ENCODE peak calls at places on chromosome 3, in four cellular contexts. R, O, N and X are unnamed samples.

GRCh38 chr3:63159764-63160163 is 118.3 kb upstream of the SYNPR start:
- DNase-seq in R (no peak), O (no peak), N (no peak), X (no peak)

GRCh38 chr3:55965776-55966175 is 478.7 kb upstream of the WNT5A start:
- DNase-seq in R (peak), O (no peak), N (no peak), X (no peak)

GRCh38 chr3:61894988-61895935 is 333.9 kb downstream of the PTPRG start:
- DNase-seq in R (peak), O (peak), N (peak), X (peak)

GRCh38 chr3:13709706-13710105 is 160.8 kb downstream of the FBLN2 start:
- DNase-seq in R (no peak), O (no peak), N (no peak), X (no peak)

GRCh38 chr3:129116482-129116946 is 5.1 kb downstream of the RAB43 start:
- DNase-seq in R (no peak), O (no peak), N (no peak), X (no peak)

GRCh38 chr3:119601154-119601553 is 3.5 kb downstream of the PLA1A start:
- DNase-seq in R (no peak), O (no peak), N (no peak), X (no peak)

GRCh38 chr3:177084616-177085015 is 112.7 kb downstream of the TBL1XR1 start:
- DNase-seq in R (no peak), O (no peak), N (no peak), X (no peak)

GRCh38 chr3:129118745-129119144 is 2.9 kb downstream of the RAB43 start:
- DNase-seq in R (no peak), O (no peak), N (no peak), X (no peak)

GRCh38 chr3:18723426-18723825 is 298.3 kb upstream of the SATB1 start:
- DNase-seq in R (no peak), O (no peak), N (no peak), X (peak)

GRCh38 chr3:188830955-188831354 is 340.8 kb upstream of the TPRG1 start:
- DNase-seq in R (no peak), O (no peak), N (no peak), X (peak)

GRCh38 chr3:53485675-53486365 is 8.6 kb upstream of the CACNA1D start:
- DNase-seq in R (no peak), O (no peak), N (no peak), X (no peak)

GRCh38 chr3:100089802-100090668 is 24.3 kb downstream of the FILIP1L start:
- DNase-seq in R (no peak), O (no peak), N (peak), X (peak)

GRCh38 chr3:134353831-134354611 is 20.2 kb downstream of the AMOTL2 start:
- DNase-seq in R (no peak), O (no peak), N (no peak), X (no peak)
- TF ChIP-seq POLR2AphosphoS5 in R (no peak), O (no peak), N (no peak), X (no peak)

DNA sequence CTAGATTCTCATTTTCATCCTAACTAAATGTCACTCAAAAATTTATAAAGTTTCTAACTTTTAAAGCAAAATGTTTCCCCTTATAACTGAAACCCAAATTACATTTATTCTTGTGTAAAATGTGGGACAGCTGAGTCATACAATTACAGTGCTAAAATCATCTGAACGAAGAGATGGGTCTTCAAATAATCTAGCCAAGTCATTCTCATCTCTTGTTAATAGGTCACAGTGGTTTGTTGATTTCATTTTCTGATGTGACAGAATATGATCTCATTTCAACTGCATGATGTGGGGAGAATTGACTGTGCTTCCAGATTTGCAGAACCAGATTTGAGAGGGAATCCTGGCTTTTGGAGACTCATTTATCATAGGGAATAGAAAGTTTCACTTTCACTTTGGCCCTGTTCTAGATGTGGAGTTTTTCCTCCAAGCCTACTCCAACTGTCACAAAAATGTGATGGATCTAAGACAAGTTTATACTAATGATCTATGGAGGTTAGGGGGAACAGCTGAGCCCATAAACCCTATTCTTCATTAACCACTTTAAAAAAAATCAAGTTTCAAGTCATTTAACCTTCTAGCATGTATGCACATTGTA is 685.0 kb downstream of the PDCD6IP start:
- DNase-seq in R (no peak), O (no peak), N (no peak), X (no peak)
- TF ChIP-seq SPI1 in R (no peak), O (no peak), N (no peak), X (no peak)

DNA sequence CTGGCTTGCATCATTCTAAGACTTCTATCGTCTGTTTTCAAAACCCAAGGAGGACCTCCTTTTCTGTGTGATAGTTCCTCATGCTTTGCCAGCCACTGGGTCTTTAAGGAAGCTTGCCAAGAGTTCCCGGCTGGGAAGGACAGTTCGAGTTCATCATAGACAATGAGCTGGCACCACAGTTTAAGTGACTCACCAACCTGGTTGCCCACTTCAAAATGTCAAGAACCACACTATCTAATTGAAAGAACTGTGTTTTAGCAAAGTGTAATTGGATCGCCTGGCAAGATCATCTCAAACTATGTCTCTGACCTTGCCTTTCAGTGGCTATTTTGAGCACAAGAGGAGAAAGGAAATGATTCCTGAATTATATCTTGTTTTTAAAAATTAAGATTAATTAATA is 27.9 kb downstream of the SOX2 start:
- DNase-seq in R (no peak), O (no peak), N (no peak), X (no peak)
- TF ChIP-seq POLR2AphosphoS5 in R (no peak), O (no peak), N (no peak), X (no peak)

GRCh38 chr3:65181397-65181871 is 493.6 kb upstream of the ADAMTS9 start:
- DNase-seq in R (no peak), O (no peak), N (no peak), X (no peak)
- TF ChIP-seq SPI1 in R (no peak), O (no peak), N (no peak), X (no peak)

GRCh38 chr3:59444676-59445075 is 394.9 kb upstream of the CFAP20DC start:
- DNase-seq in R (no peak), O (no peak), N (no peak), X (no peak)
- TF ChIP-seq POLR2AphosphoS5 in R (no peak), O (no peak), N (no peak), X (no peak)